ENCODE peak calls at places on chromosomes 6 and 20, in six cellular contexts. Z is NCI-H460, O is OCI-LY7, Y is nephron progenitor cell, M is stromal cell of bone marrow, S is T follicular helper cell. F is an unnamed sample.

GRCh38 chr6:170456886-170457698 is 96.0 kb downstream of the PSMB1 start:
- DNase-seq in S (no peak), Z (no peak), M (no peak), O (no peak), Y (no peak), F (no peak)

GRCh38 chr6:28225056-28225834 is at the start of gene ZSCAN9:
- DNase-seq in Z (peak; percentile 59), O (peak; percentile 76), S (no peak), M (peak; percentile 70), Y (peak; percentile 81), F (peak; percentile 16)

GRCh38 chr6:49541936-49542335 is 8.5 kb upstream of the C6orf141 start:
- DNase-seq in M (no peak), S (no peak), Y (no peak), Z (no peak), O (no peak), F (no peak)

GRCh38 chr6:136344420-136344819 is 54.8 kb upstream of the BCLAF1 start:
- DNase-seq in S (no peak), O (no peak), Z (no peak), Y (no peak), M (peak; percentile 7), F (no peak)

GRCh38 chr6:16331328-16332174 is 93.2 kb downstream of the GMPR start:
- DNase-seq in Y (peak; percentile 78), M (peak; percentile 67), Z (peak; percentile 55), O (peak; percentile 63), S (peak; percentile 37), F (peak; percentile 12)

GRCh38 chr6:44104661-44105060 is 22.6 kb downstream of the MRPL14 start:
- DNase-seq in S (no peak), O (no peak), Z (no peak), Y (no peak), M (no peak), F (no peak)

GRCh38 chr20:9024996-9025395 is 43.9 kb upstream of the PLCB4 start:
- DNase-seq in M (no peak), Y (no peak), Z (no peak), O (no peak), S (no peak), F (no peak)

GRCh38 chr6:42618105-42618504 is 54.3 kb downstream of the UBR2 start:
- DNase-seq in O (no peak), Y (no peak), M (no peak), S (no peak), Z (no peak), F (no peak)

GRCh38 chr6:80182291-80182690 is 75.8 kb downstream of the BCKDHB start:
- DNase-seq in Z (no peak), O (no peak), Y (no peak), M (no peak), S (no peak), F (no peak)

GRCh38 chr20:32976746-32977145 is 27.5 kb downstream of the SUN5 start:
- DNase-seq in O (no peak), Z (no peak), M (no peak), S (no peak), Y (no peak), F (no peak)

GRCh38 chr6:84408028-84408427 is 180.6 kb upstream of the CEP162 start:
- DNase-seq in S (no peak), M (no peak), O (no peak), Z (no peak), Y (no peak), F (no peak)

GRCh38 chr6:113381957-113382356 is 475.2 kb upstream of the MARCKS start:
- DNase-seq in S (no peak), Z (no peak), Y (no peak), O (peak; percentile 53), M (no peak), F (no peak)

GRCh38 chr6:143329323-143329722 is 121.2 kb downstream of the ADAT2 start:
- DNase-seq in S (no peak), Z (no peak), O (no peak), Y (no peak), M (no peak), F (no peak)

GRCh38 chr6:27795697-27796494 is 116.3 kb downstream of the OR2B2 start:
- DNase-seq in S (peak; percentile 35), O (peak; percentile 88), Y (peak; percentile 55), Z (peak; percentile 88), M (peak; percentile 80), F (peak; percentile 65)

F was measured in GF-D8.